ENCODE peak calls at places on chromosome 6, in seven cellular contexts. One of them, this sample, is unnamed.

GRCh38 chr6:5261545-5262109 is 314 bp downstream of the FARS2 start:
- DNase-seq in HCT116: no peak
- DNase-seq in K562: no peak
- DNase-seq in GM12878: no peak
- DNase-seq in SK-N-SH: no peak
- DNase-seq in H1: no peak
- DNase-seq in HepG2: no peak
- DNase-seq in this sample: no peak

GRCh38 chr6:35727935-35728662 is 8.7 kb upstream of the ARMC12 start:
- DNase-seq in H1: peak
- DNase-seq in HCT116: no peak
- DNase-seq in GM12878: no peak
- DNase-seq in HepG2: peak
- DNase-seq in SK-N-SH: peak
- DNase-seq in K562: peak
- DNase-seq in this sample: peak

GRCh38 chr6:143397229-143398222 is 53.0 kb downstream of the ADAT2 start:
- DNase-seq in HepG2: peak
- DNase-seq in HCT116: peak
- DNase-seq in SK-N-SH: no peak
- DNase-seq in K562: no peak
- DNase-seq in H1: no peak
- DNase-seq in GM12878: no peak
- DNase-seq in this sample: no peak

GRCh38 chr6:152750694-152751093 is at the start of gene VIP:
- DNase-seq in K562: peak
- DNase-seq in SK-N-SH: no peak
- DNase-seq in GM12878: no peak
- DNase-seq in H1: peak
- DNase-seq in HepG2: peak
- DNase-seq in HCT116: no peak
- DNase-seq in this sample: peak

GRCh38 chr6:38715016-38715809 is at the start of gene DNAH8:
- DNase-seq in SK-N-SH: peak
- DNase-seq in GM12878: no peak
- DNase-seq in HCT116: no peak
- DNase-seq in H1: peak
- DNase-seq in HepG2: no peak
- DNase-seq in K562: no peak
- DNase-seq in this sample: no peak

GRCh38 chr6:35725721-35726438 is 11.0 kb upstream of the ARMC12 start:
- DNase-seq in HepG2: peak
- DNase-seq in H1: no peak
- DNase-seq in K562: no peak
- DNase-seq in SK-N-SH: no peak
- DNase-seq in GM12878: no peak
- DNase-seq in HCT116: no peak
- DNase-seq in this sample: peak

GRCh38 chr6:48255094-48255493 is 144.1 kb upstream of the PTCHD4 start:
- DNase-seq in H1: no peak
- DNase-seq in HCT116: no peak
- DNase-seq in K562: no peak
- DNase-seq in SK-N-SH: no peak
- DNase-seq in GM12878: no peak
- DNase-seq in HepG2: peak
- DNase-seq in this sample: no peak

GRCh38 chr6:11761744-11762620 is 16.6 kb downstream of the ADTRP start:
- DNase-seq in HepG2: no peak
- DNase-seq in H1: no peak
- DNase-seq in K562: no peak
- DNase-seq in HCT116: no peak
- DNase-seq in SK-N-SH: no peak
- DNase-seq in GM12878: no peak
- DNase-seq in this sample: no peak

GRCh38 chr6:144151010-144151727 is 852 bp downstream of the STX11 start:
- DNase-seq in SK-N-SH: no peak
- DNase-seq in K562: peak
- DNase-seq in HCT116: no peak
- DNase-seq in HepG2: no peak
- DNase-seq in H1: no peak
- DNase-seq in GM12878: peak
- DNase-seq in this sample: no peak

GRCh38 chr6:81938991-81939773 is 186.7 kb upstream of the TENT5A start:
- DNase-seq in HCT116: peak
- DNase-seq in SK-N-SH: no peak
- DNase-seq in HepG2: no peak
- DNase-seq in GM12878: no peak
- DNase-seq in K562: no peak
- DNase-seq in H1: no peak
- DNase-seq in this sample: no peak
- TF ChIP-seq JUND in HCT116: no peak
- TF ChIP-seq JUND in SK-N-SH: peak
- TF ChIP-seq JUND in HepG2: no peak
- TF ChIP-seq JUND in GM12878: no peak
- TF ChIP-seq JUND in K562: no peak
- TF ChIP-seq JUND in H1: no peak
- TF ChIP-seq JUND in this sample: no peak

GRCh38 chr6:150633466-150633795 is 33.7 kb downstream of the PLEKHG1 start:
- DNase-seq in SK-N-SH: no peak
- DNase-seq in HepG2: no peak
- DNase-seq in H1: no peak
- DNase-seq in HCT116: no peak
- DNase-seq in K562: no peak
- DNase-seq in GM12878: no peak
- DNase-seq in this sample: no peak
- TF ChIP-seq JUND in SK-N-SH: no peak
- TF ChIP-seq JUND in HepG2: no peak
- TF ChIP-seq JUND in H1: no peak
- TF ChIP-seq JUND in HCT116: no peak
- TF ChIP-seq JUND in K562: no peak
- TF ChIP-seq JUND in GM12878: no peak
- TF ChIP-seq JUND in this sample: no peak

DNA sequence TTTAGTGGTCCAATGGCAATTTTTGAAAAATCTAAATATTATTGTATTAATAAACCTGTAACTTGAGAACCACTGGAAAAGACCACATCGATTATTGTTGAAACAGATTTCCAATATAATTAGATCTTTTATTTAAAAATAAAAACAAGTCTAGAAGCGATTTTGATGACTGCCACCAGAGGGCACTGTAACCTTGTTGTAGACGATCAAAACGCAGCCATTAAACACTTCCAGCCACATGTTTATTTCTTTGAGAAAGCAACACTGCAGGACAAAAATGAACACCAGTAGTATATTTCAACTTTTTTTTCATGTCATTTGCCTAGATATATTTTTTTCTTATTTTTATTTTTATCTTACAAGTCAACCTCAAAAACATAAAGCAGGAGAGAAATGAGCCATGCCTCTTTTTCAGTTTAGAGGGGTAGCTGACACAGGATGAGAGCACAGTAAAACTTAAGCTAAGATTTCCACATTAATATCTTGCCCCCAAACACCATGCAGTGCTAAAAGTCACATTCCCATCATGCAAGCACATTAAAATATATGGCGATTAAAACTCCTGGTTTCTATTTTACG is 115.4 kb downstream of the OPRM1 start:
- DNase-seq in HCT116: peak
- DNase-seq in H1: no peak
- DNase-seq in HepG2: peak
- DNase-seq in K562: peak
- DNase-seq in SK-N-SH: peak
- DNase-seq in GM12878: no peak
- DNase-seq in this sample: peak
- TF ChIP-seq JUND in HCT116: no peak
- TF ChIP-seq JUND in H1: no peak
- TF ChIP-seq JUND in HepG2: no peak
- TF ChIP-seq JUND in K562: no peak
- TF ChIP-seq JUND in SK-N-SH: no peak
- TF ChIP-seq JUND in GM12878: no peak
- TF ChIP-seq JUND in this sample: no peak

DNA sequence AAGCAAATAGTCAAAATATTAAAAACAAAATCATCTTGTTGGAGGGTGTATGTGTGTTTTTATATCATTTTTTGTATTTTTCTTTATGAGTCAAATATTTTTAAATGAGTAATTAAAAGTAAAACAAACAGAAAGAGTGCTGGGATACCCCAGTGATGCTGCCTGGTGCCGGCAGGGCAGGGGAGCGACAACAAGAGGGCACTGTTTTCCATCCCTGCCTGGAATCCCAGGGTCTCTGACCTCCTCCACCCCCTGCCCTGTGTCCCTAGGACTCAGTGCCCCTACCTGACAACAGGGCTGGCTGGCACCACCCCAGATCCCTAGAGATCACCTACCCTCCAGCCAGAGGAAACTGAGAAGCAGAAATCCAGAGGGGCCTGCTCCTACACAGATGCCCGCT is 41.9 kb upstream of the HMGA1 start:
- DNase-seq in K562: no peak
- DNase-seq in HepG2: no peak
- DNase-seq in HCT116: no peak
- DNase-seq in GM12878: no peak
- DNase-seq in H1: no peak
- DNase-seq in SK-N-SH: no peak
- DNase-seq in this sample: no peak
- TF ChIP-seq JUND in K562: no peak
- TF ChIP-seq JUND in HepG2: no peak
- TF ChIP-seq JUND in HCT116: no peak
- TF ChIP-seq JUND in GM12878: no peak
- TF ChIP-seq JUND in H1: no peak
- TF ChIP-seq JUND in SK-N-SH: no peak
- TF ChIP-seq JUND in this sample: no peak

DNA sequence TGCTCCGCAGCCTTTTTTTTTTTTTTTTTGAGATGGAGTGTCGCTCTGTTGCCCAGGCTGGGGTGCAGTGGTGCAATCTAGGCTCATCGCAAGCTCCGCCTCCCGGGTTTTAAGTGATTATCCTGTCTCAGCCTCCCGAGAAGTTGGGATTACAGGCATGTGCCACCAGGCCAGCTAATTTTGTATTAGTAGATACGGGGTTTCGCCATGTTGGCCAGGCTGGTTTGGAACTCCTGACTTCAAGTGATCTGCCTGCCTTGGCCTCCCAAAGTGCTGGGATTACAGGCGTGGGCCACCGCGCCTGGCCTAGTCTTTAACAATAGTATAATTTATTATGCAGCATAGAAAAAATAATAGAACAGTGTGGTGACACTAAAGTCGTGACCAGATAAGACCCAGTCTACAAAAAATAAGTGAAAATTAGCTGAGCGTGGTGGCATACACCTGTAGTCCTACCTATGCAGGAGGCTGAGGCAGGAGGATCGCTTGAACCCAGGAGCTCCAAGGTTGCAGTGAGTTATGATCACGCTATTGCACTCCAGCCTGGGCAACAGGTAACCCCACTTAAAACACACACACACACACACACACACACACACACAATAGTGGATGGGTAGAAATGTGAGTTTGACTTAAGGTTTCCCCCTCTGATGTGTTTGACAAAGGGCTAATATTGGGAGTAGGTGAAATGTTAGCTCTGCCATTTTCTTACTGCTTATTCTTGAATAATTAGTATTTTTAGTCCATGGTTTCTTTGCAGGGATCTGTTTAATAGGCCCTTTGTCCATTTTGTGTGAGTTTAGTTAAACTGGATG is 6.5 kb downstream of the PIM1 start:
- DNase-seq in HepG2: no peak
- DNase-seq in HCT116: no peak
- DNase-seq in GM12878: no peak
- DNase-seq in SK-N-SH: no peak
- DNase-seq in H1: no peak
- DNase-seq in K562: no peak
- DNase-seq in this sample: no peak
- TF ChIP-seq JUND in HepG2: no peak
- TF ChIP-seq JUND in HCT116: no peak
- TF ChIP-seq JUND in GM12878: no peak
- TF ChIP-seq JUND in SK-N-SH: no peak
- TF ChIP-seq JUND in H1: no peak
- TF ChIP-seq JUND in K562: peak
- TF ChIP-seq JUND in this sample: no peak

DNA sequence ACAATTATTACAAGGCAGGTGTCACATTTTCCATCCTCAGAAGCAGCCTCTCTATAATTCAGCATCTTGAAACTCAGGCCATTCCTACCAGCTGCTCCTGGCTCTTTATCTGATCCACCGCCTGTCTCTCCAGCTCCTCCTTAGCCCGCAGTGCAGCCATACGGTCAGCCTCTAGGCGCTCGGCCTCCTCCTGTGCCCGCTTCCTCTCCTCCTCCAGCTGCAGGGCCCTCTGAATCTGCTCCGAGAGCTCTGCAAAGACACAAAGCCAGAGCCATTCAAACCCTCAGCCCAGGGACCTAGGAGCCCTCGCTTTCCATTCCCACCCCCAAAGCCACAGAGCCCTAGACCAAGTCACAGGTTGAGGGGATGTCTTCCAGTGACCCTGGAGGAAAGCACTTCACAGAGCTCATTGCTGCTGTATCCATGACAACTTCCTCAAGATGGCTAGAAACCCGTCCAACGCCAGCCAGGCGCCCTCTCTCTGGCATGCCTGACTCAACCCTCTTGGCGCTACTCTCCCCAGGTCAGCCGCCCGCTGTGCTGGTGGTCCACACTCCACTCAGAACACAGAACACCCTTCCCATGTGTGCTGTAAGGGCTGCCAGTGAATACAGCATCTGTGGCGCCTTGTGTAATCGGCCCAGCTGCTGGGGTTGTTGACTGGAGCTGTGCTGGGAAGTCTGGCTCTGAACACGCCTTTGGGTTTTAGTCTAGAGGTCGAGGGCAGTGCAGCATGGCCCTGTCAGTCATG is 49.3 kb downstream of the EZR start:
- DNase-seq in HCT116: no peak
- DNase-seq in K562: no peak
- DNase-seq in H1: no peak
- DNase-seq in SK-N-SH: no peak
- DNase-seq in HepG2: no peak
- DNase-seq in GM12878: no peak
- DNase-seq in this sample: no peak
- TF ChIP-seq JUND in HCT116: no peak
- TF ChIP-seq JUND in K562: no peak
- TF ChIP-seq JUND in H1: no peak
- TF ChIP-seq JUND in SK-N-SH: no peak
- TF ChIP-seq JUND in HepG2: no peak
- TF ChIP-seq JUND in GM12878: no peak
- TF ChIP-seq JUND in this sample: no peak

This sample was measured in T47D.